ENCODE peak calls at places on chromosomes 6 and 20, in four cellular contexts. One of them, this sample, is unnamed.
A peak's percentile ranks its signal among the peaks of the same experiment; 100 is the strongest.

GRCh38 chr20:5797843-5798462 is 47.8 kb downstream of the SHLD1 start:
- DNase-seq in cardiac muscle cell: no peak
- DNase-seq in RWPE1: no peak
- DNase-seq in activated T-helper 1 cell treated with anti-CD3 and anti-CD28 coated beads, Interleukin-2, amount 50 U/mL, for 16 hours: no peak
- DNase-seq in this sample: no peak

GRCh38 chr6:22271044-22271443 is 25.8 kb downstream of the PRL start:
- DNase-seq in cardiac muscle cell: peak; percentile 2
- DNase-seq in RWPE1: no peak
- DNase-seq in activated T-helper 1 cell treated with anti-CD3 and anti-CD28 coated beads, Interleukin-2, amount 50 U/mL, for 16 hours: no peak
- DNase-seq in this sample: no peak

GRCh38 chr6:152232494-152233151 is 404.5 kb downstream of the SYNE1 start:
- DNase-seq in cardiac muscle cell: peak; percentile 85
- DNase-seq in RWPE1: no peak
- DNase-seq in activated T-helper 1 cell treated with anti-CD3 and anti-CD28 coated beads, Interleukin-2, amount 50 U/mL, for 16 hours: no peak
- DNase-seq in this sample: no peak

GRCh38 chr20:23187759-23188158 is 101.6 kb upstream of the CD93 start:
- DNase-seq in cardiac muscle cell: no peak
- DNase-seq in RWPE1: no peak
- DNase-seq in activated T-helper 1 cell treated with anti-CD3 and anti-CD28 coated beads, Interleukin-2, amount 50 U/mL, for 16 hours: no peak
- DNase-seq in this sample: no peak

GRCh38 chr6:5475779-5476178 is 214.5 kb downstream of the FARS2 start:
- DNase-seq in cardiac muscle cell: no peak
- DNase-seq in RWPE1: no peak
- DNase-seq in activated T-helper 1 cell treated with anti-CD3 and anti-CD28 coated beads, Interleukin-2, amount 50 U/mL, for 16 hours: no peak
- DNase-seq in this sample: no peak

GRCh38 chr6:151618717-151619116 is 124.9 kb downstream of the CCDC170 start:
- DNase-seq in cardiac muscle cell: no peak
- DNase-seq in RWPE1: no peak
- DNase-seq in activated T-helper 1 cell treated with anti-CD3 and anti-CD28 coated beads, Interleukin-2, amount 50 U/mL, for 16 hours: no peak
- DNase-seq in this sample: no peak

GRCh38 chr6:44041461-44042260 is 85.6 kb downstream of the MRPL14 start:
- DNase-seq in cardiac muscle cell: peak; percentile 96
- DNase-seq in RWPE1: peak; percentile 85
- DNase-seq in activated T-helper 1 cell treated with anti-CD3 and anti-CD28 coated beads, Interleukin-2, amount 50 U/mL, for 16 hours: no peak
- DNase-seq in this sample: no peak

GRCh38 chr6:157685596-157686280 is 137.3 kb upstream of the SNX9 start:
- DNase-seq in cardiac muscle cell: no peak
- DNase-seq in RWPE1: no peak
- DNase-seq in activated T-helper 1 cell treated with anti-CD3 and anti-CD28 coated beads, Interleukin-2, amount 50 U/mL, for 16 hours: no peak
- DNase-seq in this sample: no peak

GRCh38 chr6:6737666-6738065 is 149.1 kb downstream of the LY86 start:
- DNase-seq in cardiac muscle cell: no peak
- DNase-seq in RWPE1: no peak
- DNase-seq in activated T-helper 1 cell treated with anti-CD3 and anti-CD28 coated beads, Interleukin-2, amount 50 U/mL, for 16 hours: no peak
- DNase-seq in this sample: no peak

GRCh38 chr20:31708839-31709534 is 13.7 kb downstream of the BCL2L1 start:
- DNase-seq in cardiac muscle cell: no peak
- DNase-seq in RWPE1: no peak
- DNase-seq in activated T-helper 1 cell treated with anti-CD3 and anti-CD28 coated beads, Interleukin-2, amount 50 U/mL, for 16 hours: no peak
- DNase-seq in this sample: peak; percentile 28

This sample was measured in colonic mucosa.